ENCODE peak calls at places on chromosomes 16 and 17, in five cellular contexts. T is NCI-H510A treated with DMSO at 0.1 percent for 48 hours, N is mucosa of descending colon, W is OCI-LY7, Q is right cardiac atrium. O is an unnamed sample.

GRCh38 chr17:58121925-58122324 is 26.3 kb upstream of the OR4D1 start:
- DNase-seq in N (no peak), W (peak; percentile 39), Q (no peak), T (peak; percentile 25), O (peak; percentile 63)

GRCh38 chr17:50677851-50678375 is 29.8 kb downstream of the ANKRD40 start:
- DNase-seq in T (no peak), N (no peak), W (no peak), Q (no peak), O (no peak)

GRCh38 chr17:17254026-17254425 is 17.1 kb upstream of the FLCN start:
- DNase-seq in N (no peak), Q (no peak), T (no peak), W (no peak), O (no peak)

GRCh38 chr17:71983828-71984227 is 137.0 kb upstream of the SOX9 start:
- DNase-seq in Q (no peak), T (no peak), N (no peak), W (no peak), O (no peak)

GRCh38 chr16:3861808-3862451 is 18.6 kb downstream of the CREBBP start:
- DNase-seq in Q (no peak), N (no peak), T (no peak), W (no peak), O (no peak)

GRCh38 chr17:38743556-38744171 is 4.5 kb downstream of the PCGF2 start:
- DNase-seq in W (peak; percentile 35), N (no peak), Q (peak; percentile 6), T (peak; percentile 58), O (peak; percentile 65)

GRCh38 chr17:47720754-47721533 is 12.1 kb upstream of the TBX21 start:
- DNase-seq in N (peak; percentile 35), T (no peak), W (no peak), Q (peak; percentile 44), O (peak; percentile 60)

GRCh38 chr17:66492500-66493123 is 190.2 kb downstream of the PRKCA start:
- DNase-seq in W (no peak), N (no peak), Q (no peak), T (peak; percentile 63), O (no peak)

GRCh38 chr16:86034421-86034919 is 135.5 kb downstream of the IRF8 start:
- DNase-seq in W (no peak), Q (no peak), N (no peak), T (no peak), O (no peak)

GRCh38 chr17:74059471-74059870 is 144.0 kb upstream of the RPL38 start:
- DNase-seq in Q (no peak), N (no peak), W (no peak), T (peak; percentile 85), O (no peak)

GRCh38 chr17:39667262-39668140 is 752 bp upstream of the PNMT start:
- DNase-seq in T (no peak), Q (peak; percentile 58), N (no peak), W (no peak), O (no peak)

GRCh38 chr16:66188786-66189725 is 177.4 kb upstream of the CDH5 start:
- DNase-seq in Q (peak; percentile 37), T (no peak), W (no peak), N (no peak), O (no peak)

GRCh38 chr16:74586948-74587347 is 20.0 kb downstream of the GLG1 start:
- DNase-seq in W (no peak), N (no peak), T (no peak), Q (no peak), O (no peak)

GRCh38 chr17:40497704-40498103 is 3.7 kb downstream of the TNS4 start:
- DNase-seq in Q (no peak), T (no peak), W (no peak), N (peak; percentile 33), O (no peak)

GRCh38 chr16:49000594-49000993 is 281.0 kb downstream of the CBLN1 start:
- DNase-seq in W (peak; percentile 37), N (no peak), T (peak; percentile 15), Q (no peak), O (no peak)

GRCh38 chr17:17387461-17388362 is 84.5 kb downstream of the NT5M start:
- DNase-seq in W (peak; percentile 70), T (peak; percentile 94), N (peak; percentile 81), Q (peak; percentile 38), O (peak; percentile 87)

GRCh38 chr17:8470447-8471047 is 34.9 kb downstream of the NDEL1 start:
- DNase-seq in N (no peak), Q (peak; percentile 65), W (no peak), T (peak; percentile 38), O (no peak)

GRCh38 chr17:36650096-36650764 is 48.8 kb downstream of the MRM1 start:
- DNase-seq in T (no peak), N (no peak), Q (no peak), W (no peak), O (no peak)

GRCh38 chr17:64216030-64216384 is 47.1 kb downstream of the TEX2 start:
- DNase-seq in N (no peak), Q (no peak), T (no peak), W (no peak), O (no peak)

GRCh38 chr16:86781046-86781445 is 202.7 kb downstream of the FOXL1 start:
- DNase-seq in T (no peak), Q (no peak), N (no peak), W (no peak), O (no peak)

GRCh38 chr17:66535611-66536010 is 233.2 kb downstream of the PRKCA start:
- DNase-seq in N (no peak), T (no peak), W (no peak), Q (no peak), O (no peak)

GRCh38 chr17:9287301-9287700 is 266.0 kb downstream of the NTN1 start:
- DNase-seq in T (no peak), Q (no peak), N (no peak), W (no peak), O (no peak)

GRCh38 chr16:69894675-69895074 is 56.5 kb upstream of the CLEC18A start:
- DNase-seq in Q (no peak), W (no peak), N (no peak), T (no peak), O (no peak)

GRCh38 chr16:1351582-1352362 is at the start of the genes GNPTG and TSR3:
- DNase-seq in Q (peak; percentile 90), N (peak; percentile 92), T (peak; percentile 20), W (peak; percentile 93), O (peak; percentile 77)

GRCh38 chr17:41666336-41666680 is 22.4 kb upstream of the EIF1 start:
- DNase-seq in W (peak; percentile 77), N (peak; percentile 68), T (peak; percentile 92), Q (no peak), O (no peak)

GRCh38 chr16:89700649-89701424 is 668 bp downstream of the SPATA2L start:
- DNase-seq in Q (peak; percentile 36), N (peak; percentile 85), W (peak; percentile 65), T (no peak), O (peak; percentile 66)

GRCh38 chr16:491225-491919 is 36.1 kb upstream of the CAPN15 start:
- DNase-seq in Q (no peak), N (no peak), W (no peak), T (peak; percentile 60), O (no peak)

GRCh38 chr16:14965328-14965727 is 9.5 kb upstream of the PDXDC1 start:
- DNase-seq in Q (no peak), N (no peak), W (no peak), T (no peak), O (no peak)

GRCh38 chr17:21392257-21392656 is 16.1 kb downstream of the KCNJ12 start:
- DNase-seq in Q (no peak), T (no peak), W (no peak), N (no peak), O (no peak)

GRCh38 chr16:67245189-67245585 is 2.1 kb downstream of the FHOD1 start:
- DNase-seq in W (no peak), Q (no peak), N (peak; percentile 27), T (no peak), O (no peak)

GRCh38 chr17:59330314-59330942 is 1.0 kb upstream of the YPEL2 start:
- DNase-seq in Q (peak; percentile 43), N (peak; percentile 81), W (no peak), T (peak; percentile 51), O (no peak)

GRCh38 chr17:81033535-81034167 is 1.3 kb upstream of the BAIAP2 start:
- DNase-seq in N (no peak), T (no peak), Q (no peak), W (no peak), O (no peak)

GRCh38 chr17:64773386-64773835 is 111.3 kb upstream of the SMURF2 start:
- DNase-seq in Q (no peak), T (no peak), N (no peak), W (no peak), O (no peak)

O was measured in T47D.